ENCODE peak calls at places on chromosomes 3 and 15, in six cellular contexts. N, M, Y, B, V and U are unnamed samples.

GRCh38 chr15:42608110-42608531 is 32.7 kb downstream of the STARD9 start:
- DNase-seq in N (peak), B (peak), M (no peak), Y (peak), V (peak), U (no peak)

GRCh38 chr3:152497457-152497856 is 228.7 kb downstream of the MBNL1 start:
- DNase-seq in B (no peak), V (peak), Y (peak), M (no peak), N (no peak), U (no peak)

GRCh38 chr15:55969582-55969981 is 23.8 kb downstream of the NEDD4 start:
- DNase-seq in B (no peak), Y (no peak), N (no peak), M (no peak), V (no peak), U (no peak)

GRCh38 chr15:62672268-62672667 is 370.3 kb upstream of the TPM1 start:
- DNase-seq in N (no peak), V (no peak), Y (no peak), M (no peak), B (no peak), U (no peak)

GRCh38 chr15:62647195-62647865 is 395.2 kb upstream of the TPM1 start:
- DNase-seq in V (peak), B (peak), N (no peak), Y (peak), M (peak), U (peak)

GRCh38 chr3:6516143-6516542 is 344.8 kb upstream of the GRM7 start:
- DNase-seq in V (no peak), M (no peak), B (no peak), Y (no peak), N (no peak), U (no peak)

GRCh38 chr15:94455297-94455696 is 223.9 kb downstream of the MCTP2 start:
- DNase-seq in B (no peak), M (no peak), Y (no peak), N (no peak), V (no peak), U (no peak)

GRCh38 chr3:13535905-13536304 is 13.0 kb upstream of the FBLN2 start:
- DNase-seq in B (no peak), M (no peak), Y (no peak), N (no peak), V (no peak), U (no peak)

GRCh38 chr3:54897028-54897711 is 30.7 kb downstream of the LRTM1 start:
- DNase-seq in N (no peak), Y (peak), V (peak), B (no peak), M (no peak), U (no peak)

GRCh38 chr3:45134758-45135521 is 11.2 kb downstream of the CDCP1 start:
- DNase-seq in N (no peak), Y (peak), M (no peak), B (no peak), V (peak), U (no peak)

GRCh38 chr3:126618021-126618420 is 36.9 kb downstream of the TXNRD3 start:
- DNase-seq in Y (no peak), N (no peak), B (no peak), V (peak), M (no peak), U (no peak)

GRCh38 chr3:192892981-192893827 is 24.5 kb downstream of the MB21D2 start:
- DNase-seq in B (no peak), N (no peak), Y (no peak), V (peak), M (no peak), U (peak)

GRCh38 chr3:187368251-187368733 is at the start of gene RTP4:
- DNase-seq in Y (peak), M (no peak), N (peak), B (no peak), V (peak), U (no peak)

GRCh38 chr3:48347500-48347899 is 14.0 kb upstream of the SPINK8 start:
- DNase-seq in B (peak), N (no peak), V (no peak), Y (no peak), M (no peak), U (no peak)

GRCh38 chr3:176950743-176951142 is 246.5 kb downstream of the TBL1XR1 start:
- DNase-seq in V (peak), B (no peak), Y (no peak), M (no peak), N (no peak), U (no peak)

GRCh38 chr3:159872374-159873109 is 116.1 kb upstream of the IL12A start:
- DNase-seq in V (peak), N (no peak), M (no peak), B (no peak), Y (peak), U (no peak)

GRCh38 chr3:25594007-25594502 is 70.7 kb downstream of the TOP2B start:
- DNase-seq in N (no peak), Y (no peak), M (no peak), V (peak), B (no peak), U (no peak)

GRCh38 chr3:123584284-123584987 is 417 bp downstream of the HACD2 start:
- DNase-seq in M (peak), N (peak), B (no peak), Y (peak), V (peak), U (peak)

GRCh38 chr3:25768851-25769250 is 14.4 kb downstream of the NGLY1 start:
- DNase-seq in Y (no peak), V (no peak), N (no peak), B (no peak), M (no peak), U (no peak)

GRCh38 chr3:98188553-98188952 is 22.1 kb downstream of the OR5H15 start:
- DNase-seq in V (peak), B (no peak), M (no peak), Y (no peak), N (no peak), U (no peak)

GRCh38 chr15:96268421-96269204 is 61.9 kb upstream of the NR2F2 start:
- DNase-seq in M (no peak), B (no peak), V (peak), N (no peak), Y (no peak), U (no peak)

GRCh38 chr15:58498821-58499580 is 67.2 kb downstream of the LIPC start:
- DNase-seq in N (no peak), M (no peak), Y (peak), V (peak), B (no peak), U (no peak)

GRCh38 chr3:13768453-13768852 is 111.4 kb downstream of the WNT7A start:
- DNase-seq in B (no peak), M (no peak), N (no peak), V (no peak), Y (no peak), U (no peak)

GRCh38 chr3:121752261-121752660 is 2.7 kb upstream of the GOLGB1 start:
- DNase-seq in B (no peak), Y (no peak), N (no peak), M (no peak), V (no peak), U (no peak)

GRCh38 chr3:149120051-149120972 is 9.1 kb upstream of the HPS3 start:
- DNase-seq in M (no peak), V (peak), Y (peak), B (no peak), N (peak), U (no peak)

GRCh38 chr15:69834756-69835155 is 263.0 kb downstream of the TLE3 start:
- DNase-seq in M (no peak), B (no peak), N (no peak), Y (no peak), V (peak), U (no peak)

GRCh38 chr3:114903213-114903612 is 243.9 kb downstream of the ZBTB20 start:
- DNase-seq in M (no peak), V (peak), N (no peak), B (no peak), Y (no peak), U (no peak)

GRCh38 chr3:71128951-71129350 is 454.6 kb downstream of the FOXP1 start:
- DNase-seq in Y (peak), N (no peak), V (peak), M (no peak), B (no peak), U (no peak)

GRCh38 chr15:81011593-81011992 is 10.9 kb downstream of the TLNRD1 start:
- DNase-seq in Y (no peak), V (no peak), B (no peak), N (no peak), M (no peak), U (no peak)

GRCh38 chr3:37693791-37694194 is 167.9 kb upstream of the CTDSPL start:
- DNase-seq in M (no peak), Y (no peak), N (no peak), V (no peak), B (no peak), U (no peak)

GRCh38 chr3:177211503-177212277 is 14.4 kb upstream of the TBL1XR1 start:
- DNase-seq in N (no peak), M (peak), V (peak), Y (no peak), B (no peak), U (no peak)

GRCh38 chr15:72133211-72133610 is 15.0 kb downstream of the SENP8 start:
- DNase-seq in B (no peak), M (no peak), N (no peak), V (no peak), Y (peak), U (no peak)

GRCh38 chr15:78438595-78439285 is 724 bp downstream of the IREB2 start:
- DNase-seq in M (no peak), Y (peak), V (peak), B (peak), N (no peak), U (peak)

DNA sequence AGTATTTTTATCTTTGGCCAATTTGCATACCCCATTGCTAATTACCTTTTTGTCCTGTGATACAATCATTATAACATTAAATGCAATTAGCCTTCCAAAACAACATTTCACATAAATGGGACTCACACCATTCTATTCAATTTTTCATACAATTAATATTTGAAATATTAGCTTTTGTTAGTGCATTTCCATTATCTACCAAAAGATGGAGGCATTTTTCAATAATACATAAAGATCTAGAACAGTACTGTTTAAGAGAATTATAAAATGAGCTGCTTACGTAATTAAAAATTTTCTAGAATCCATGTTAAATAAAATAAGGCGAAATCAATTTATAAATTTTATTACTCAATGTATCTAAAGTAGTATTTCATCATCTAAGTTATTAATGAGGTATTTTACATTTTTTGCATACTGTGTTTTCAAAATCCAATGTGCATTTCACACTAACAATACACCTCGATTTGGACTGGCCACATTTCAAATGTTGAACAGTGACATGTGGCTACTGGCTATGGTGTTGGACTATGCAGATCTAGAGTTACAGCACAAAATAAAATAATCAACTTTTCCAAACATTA is 74.3 kb downstream of the TJP1 start:
- DNase-seq in N (no peak), V (peak), Y (peak), B (no peak), M (no peak), U (no peak)
- TF ChIP-seq CTCF in N (no peak), V (peak), Y (peak), B (peak), M (no peak), U (peak)

GRCh38 chr3:171839270-171839669 is 3.9 kb upstream of the TMEM212 start:
- DNase-seq in B (no peak), N (no peak), Y (no peak), V (no peak), M (no peak), U (no peak)

GRCh38 chr3:171836836-171837235 is 6.3 kb upstream of the TMEM212 start:
- DNase-seq in B (no peak), V (no peak), N (no peak), M (no peak), Y (no peak), U (no peak)

GRCh38 chr3:171837698-171838097 is 5.5 kb upstream of the TMEM212 start:
- DNase-seq in M (no peak), N (no peak), B (no peak), Y (no peak), V (no peak), U (no peak)

GRCh38 chr3:171840484-171840830 is 2.7 kb upstream of the TMEM212 start:
- DNase-seq in M (no peak), Y (no peak), B (no peak), V (no peak), N (no peak), U (no peak)

GRCh38 chr3:171838218-171838720 is 4.9 kb upstream of the TMEM212 start:
- DNase-seq in V (peak), M (no peak), Y (peak), N (no peak), B (no peak), U (no peak)
- TF ChIP-seq CTCF in V (peak), M (no peak), Y (no peak), N (no peak), B (no peak), U (peak)

GRCh38 chr3:104101736-104102135 is 1265.0 kb upstream of the ALCAM start:
- DNase-seq in M (no peak), B (no peak), Y (no peak), V (peak), N (no peak), U (no peak)

GRCh38 chr3:104102386-104102785 is 1264.3 kb upstream of the ALCAM start:
- DNase-seq in M (no peak), N (peak), Y (peak), B (peak), V (peak), U (no peak)
- TF ChIP-seq CTCF in M (no peak), N (peak), Y (peak), B (peak), V (peak), U (peak)

GRCh38 chr3:129421988-129422745 is 6.3 kb downstream of the EFCAB12 start:
- DNase-seq in N (no peak), V (peak), B (no peak), Y (no peak), M (no peak), U (no peak)
- TF ChIP-seq CTCF in N (no peak), V (peak), B (peak), Y (peak), M (no peak), U (no peak)

GRCh38 chr3:133781570-133781969 is 24.0 kb upstream of the SRPRB start:
- DNase-seq in Y (no peak), N (no peak), M (no peak), B (no peak), V (no peak), U (no peak)

GRCh38 chr3:133782454-133782853 is 23.2 kb upstream of the SRPRB start:
- DNase-seq in V (no peak), B (no peak), N (no peak), M (no peak), Y (no peak), U (no peak)

GRCh38 chr3:133777807-133778568 is 27.6 kb upstream of the SRPRB start:
- DNase-seq in M (no peak), B (no peak), V (no peak), Y (no peak), N (no peak), U (no peak)

GRCh38 chr3:133779626-133780203 is 25.9 kb upstream of the SRPRB start:
- DNase-seq in N (no peak), M (no peak), B (no peak), V (no peak), Y (no peak), U (no peak)

DNA sequence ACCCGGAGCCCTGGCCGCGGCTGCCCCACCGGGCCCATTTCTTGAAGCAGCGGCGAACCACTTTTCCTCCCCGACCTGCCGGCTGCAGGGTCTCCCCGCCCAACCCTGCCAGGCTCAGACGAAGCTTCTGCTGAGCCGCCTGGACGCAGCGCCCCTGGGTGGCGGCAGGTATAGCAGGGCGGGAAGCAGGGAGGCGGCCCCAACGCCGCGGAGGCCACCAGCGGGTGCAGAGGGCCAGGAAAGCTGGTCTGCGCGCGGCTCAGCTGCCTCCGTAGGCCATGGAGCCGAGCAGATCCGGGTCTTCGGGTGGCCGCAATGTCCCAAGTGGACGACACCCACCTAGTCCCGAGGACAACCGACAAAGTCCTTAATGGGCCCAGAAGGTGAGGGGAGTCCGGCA is 21.9 kb upstream of the SRPRB start:
- DNase-seq in V (no peak), B (no peak), Y (no peak), M (no peak), N (no peak), U (no peak)
- TF ChIP-seq CTCF in V (no peak), B (no peak), Y (no peak), M (no peak), N (no peak), U (no peak)

DNA sequence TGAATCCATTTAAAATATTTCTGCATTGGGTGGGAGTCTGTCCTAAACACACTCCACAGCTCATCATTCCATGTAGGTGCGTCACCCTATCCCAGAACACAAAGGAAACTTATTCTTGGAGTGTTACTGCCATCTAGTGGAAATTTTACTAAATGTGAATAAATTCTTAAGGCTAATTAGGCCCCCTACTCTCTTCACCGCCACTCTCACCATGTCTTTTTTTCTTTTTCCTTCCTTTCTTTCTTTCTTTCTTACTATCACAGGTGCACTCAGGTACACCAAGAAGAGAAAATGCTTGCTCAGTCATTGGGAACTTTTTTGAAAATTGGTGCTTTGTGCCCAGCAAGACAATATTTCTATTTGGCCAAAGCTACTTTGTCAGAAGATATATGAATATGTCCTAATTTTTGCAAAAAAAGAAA is 26.4 kb upstream of the ATP8B4 start:
- DNase-seq in Y (no peak), N (peak), B (peak), M (no peak), V (peak), U (no peak)
- TF ChIP-seq CTCF in Y (peak), N (peak), B (peak), M (no peak), V (peak), U (peak)